ENCODE peak calls at places on chromosomes 4 and X, in five cellular contexts. One of them, this sample, is unnamed.

GRCh38 chrX:131789664-131790063 is 233.4 kb upstream of the STK26 start:
- DNase-seq in left ventricle myocardium inferior: no peak
- DNase-seq in endothelial cell: no peak
- DNase-seq in LNCaP clone FGC: no peak
- DNase-seq in progenitor cell of endocrine pancreas: no peak
- DNase-seq in this sample: no peak

GRCh38 chr4:174066806-174067205 is 216.7 kb downstream of the FBXO8 start:
- DNase-seq in left ventricle myocardium inferior: no peak
- DNase-seq in endothelial cell: no peak
- DNase-seq in LNCaP clone FGC: no peak
- DNase-seq in progenitor cell of endocrine pancreas: no peak
- DNase-seq in this sample: no peak

GRCh38 chr4:173243321-173243720 is 74.7 kb downstream of the GALNT7 start:
- DNase-seq in left ventricle myocardium inferior: no peak
- DNase-seq in endothelial cell: no peak
- DNase-seq in LNCaP clone FGC: no peak
- DNase-seq in progenitor cell of endocrine pancreas: no peak
- DNase-seq in this sample: no peak

GRCh38 chrX:130896816-130897508 is 6.0 kb downstream of the ENOX2 start:
- DNase-seq in left ventricle myocardium inferior: no peak
- DNase-seq in endothelial cell: no peak
- DNase-seq in LNCaP clone FGC: no peak
- DNase-seq in progenitor cell of endocrine pancreas: no peak
- DNase-seq in this sample: no peak

GRCh38 chr4:80143305-80143679 is 54.0 kb upstream of the PRDM8 start:
- DNase-seq in left ventricle myocardium inferior: no peak
- DNase-seq in endothelial cell: no peak
- DNase-seq in LNCaP clone FGC: no peak
- DNase-seq in progenitor cell of endocrine pancreas: no peak
- DNase-seq in this sample: no peak

GRCh38 chrX:32116047-32116446 is 1044.2 kb upstream of the FTHL17 start:
- DNase-seq in left ventricle myocardium inferior: no peak
- DNase-seq in endothelial cell: no peak
- DNase-seq in LNCaP clone FGC: no peak
- DNase-seq in progenitor cell of endocrine pancreas: no peak
- DNase-seq in this sample: no peak

GRCh38 chrX:108000751-108001150 is 18.6 kb upstream of the TEX13B start:
- DNase-seq in left ventricle myocardium inferior: no peak
- DNase-seq in endothelial cell: no peak
- DNase-seq in LNCaP clone FGC: no peak
- DNase-seq in progenitor cell of endocrine pancreas: no peak
- DNase-seq in this sample: no peak

GRCh38 chr4:6722891-6723290 is 6.9 kb downstream of the BLOC1S4 start:
- DNase-seq in left ventricle myocardium inferior: no peak
- DNase-seq in endothelial cell: no peak
- DNase-seq in LNCaP clone FGC: no peak
- DNase-seq in progenitor cell of endocrine pancreas: no peak
- DNase-seq in this sample: no peak

GRCh38 chr4:116899536-116899935 is 185.8 kb downstream of the TRAM1L1 start:
- DNase-seq in left ventricle myocardium inferior: no peak
- DNase-seq in endothelial cell: no peak
- DNase-seq in LNCaP clone FGC: no peak
- DNase-seq in progenitor cell of endocrine pancreas: no peak
- DNase-seq in this sample: no peak

GRCh38 chr4:181219783-181220416 is 1023.3 kb upstream of the TENM3 start:
- DNase-seq in left ventricle myocardium inferior: no peak
- DNase-seq in endothelial cell: no peak
- DNase-seq in LNCaP clone FGC: no peak
- DNase-seq in progenitor cell of endocrine pancreas: no peak
- DNase-seq in this sample: no peak

GRCh38 chrX:68832101-68832416 is 3.2 kb downstream of the EFNB1 start:
- DNase-seq in left ventricle myocardium inferior: peak; percentile 30
- DNase-seq in endothelial cell: no peak
- DNase-seq in LNCaP clone FGC: no peak
- DNase-seq in progenitor cell of endocrine pancreas: peak; percentile 8
- DNase-seq in this sample: no peak

GRCh38 chr4:40763228-40763716 is 13.5 kb downstream of the NSUN7 start:
- DNase-seq in left ventricle myocardium inferior: no peak
- DNase-seq in endothelial cell: no peak
- DNase-seq in LNCaP clone FGC: no peak
- DNase-seq in progenitor cell of endocrine pancreas: no peak
- DNase-seq in this sample: no peak

GRCh38 chr4:114606240-114606639 is 7.6 kb downstream of the UGT8 start:
- DNase-seq in left ventricle myocardium inferior: no peak
- DNase-seq in endothelial cell: no peak
- DNase-seq in LNCaP clone FGC: peak; percentile 19
- DNase-seq in progenitor cell of endocrine pancreas: no peak
- DNase-seq in this sample: no peak

GRCh38 chrX:109393859-109394258 is 88.0 kb downstream of the GUCY2F start:
- DNase-seq in left ventricle myocardium inferior: no peak
- DNase-seq in endothelial cell: no peak
- DNase-seq in LNCaP clone FGC: no peak
- DNase-seq in progenitor cell of endocrine pancreas: no peak
- DNase-seq in this sample: no peak

GRCh38 chrX:103153661-103154060 is 60.7 kb upstream of the NXF3 start:
- DNase-seq in left ventricle myocardium inferior: no peak
- DNase-seq in endothelial cell: no peak
- DNase-seq in LNCaP clone FGC: no peak
- DNase-seq in progenitor cell of endocrine pancreas: no peak
- DNase-seq in this sample: no peak

GRCh38 chr4:8690216-8690786 is 97.7 kb downstream of the CPZ start:
- DNase-seq in left ventricle myocardium inferior: no peak
- DNase-seq in endothelial cell: no peak
- DNase-seq in LNCaP clone FGC: no peak
- DNase-seq in progenitor cell of endocrine pancreas: no peak
- DNase-seq in this sample: no peak

GRCh38 chr4:169615467-169616106 is 3.2 kb upstream of the NEK1 start:
- DNase-seq in left ventricle myocardium inferior: no peak
- DNase-seq in endothelial cell: no peak
- DNase-seq in LNCaP clone FGC: no peak
- DNase-seq in progenitor cell of endocrine pancreas: no peak
- DNase-seq in this sample: no peak

GRCh38 chr4:1910643-1911042 is 39.5 kb downstream of the NSD2 start:
- DNase-seq in left ventricle myocardium inferior: no peak
- DNase-seq in endothelial cell: peak; percentile 67
- DNase-seq in LNCaP clone FGC: peak; percentile 17
- DNase-seq in progenitor cell of endocrine pancreas: peak; percentile 27
- DNase-seq in this sample: no peak

GRCh38 chrX:84219551-84219950 is 31.6 kb upstream of the RPS6KA6 start:
- DNase-seq in left ventricle myocardium inferior: no peak
- DNase-seq in endothelial cell: no peak
- DNase-seq in LNCaP clone FGC: no peak
- DNase-seq in progenitor cell of endocrine pancreas: no peak
- DNase-seq in this sample: no peak

GRCh38 chr4:71195932-71196331 is 142.9 kb upstream of the SLC4A4 start:
- DNase-seq in left ventricle myocardium inferior: no peak
- DNase-seq in endothelial cell: no peak
- DNase-seq in LNCaP clone FGC: no peak
- DNase-seq in progenitor cell of endocrine pancreas: no peak
- DNase-seq in this sample: no peak

GRCh38 chrX:119696251-119696890 is 3.4 kb upstream of the SEPTIN6 start:
- DNase-seq in left ventricle myocardium inferior: no peak
- DNase-seq in endothelial cell: no peak
- DNase-seq in LNCaP clone FGC: no peak
- DNase-seq in progenitor cell of endocrine pancreas: no peak
- DNase-seq in this sample: no peak

GRCh38 chrX:68989865-68990606 is 161.2 kb downstream of the EFNB1 start:
- DNase-seq in left ventricle myocardium inferior: no peak
- DNase-seq in endothelial cell: no peak
- DNase-seq in LNCaP clone FGC: no peak
- DNase-seq in progenitor cell of endocrine pancreas: peak; percentile 51
- DNase-seq in this sample: no peak

GRCh38 chr4:54227261-54228063 is 1.6 kb upstream of the PDGFRA start:
- DNase-seq in left ventricle myocardium inferior: no peak
- DNase-seq in endothelial cell: peak; percentile 47
- DNase-seq in LNCaP clone FGC: no peak
- DNase-seq in progenitor cell of endocrine pancreas: no peak
- DNase-seq in this sample: no peak

GRCh38 chrX:122582280-122582679 is 601.8 kb upstream of the GRIA3 start:
- DNase-seq in left ventricle myocardium inferior: no peak
- DNase-seq in endothelial cell: no peak
- DNase-seq in LNCaP clone FGC: no peak
- DNase-seq in progenitor cell of endocrine pancreas: no peak
- DNase-seq in this sample: no peak

GRCh38 chr4:155604718-155605601 is 61.7 kb upstream of the GUCY1A1 start:
- DNase-seq in left ventricle myocardium inferior: no peak
- DNase-seq in endothelial cell: no peak
- DNase-seq in LNCaP clone FGC: no peak
- DNase-seq in progenitor cell of endocrine pancreas: no peak
- DNase-seq in this sample: no peak

GRCh38 chrX:31500920-31501319 is 429.1 kb upstream of the FTHL17 start:
- DNase-seq in left ventricle myocardium inferior: no peak
- DNase-seq in endothelial cell: no peak
- DNase-seq in LNCaP clone FGC: no peak
- DNase-seq in progenitor cell of endocrine pancreas: no peak
- DNase-seq in this sample: no peak

GRCh38 chrX:38220024-38220935 is at the start of gene SRPX:
- DNase-seq in left ventricle myocardium inferior: peak; percentile 30
- DNase-seq in endothelial cell: peak; percentile 38
- DNase-seq in LNCaP clone FGC: no peak
- DNase-seq in progenitor cell of endocrine pancreas: peak; percentile 14
- DNase-seq in this sample: no peak

GRCh38 chrX:125378205-125378604 is 58.5 kb downstream of the TEX13C start:
- DNase-seq in left ventricle myocardium inferior: no peak
- DNase-seq in endothelial cell: no peak
- DNase-seq in LNCaP clone FGC: peak; percentile 33
- DNase-seq in progenitor cell of endocrine pancreas: no peak
- DNase-seq in this sample: no peak

GRCh38 chr4:27594917-27595316 is 734.3 kb downstream of the STIM2 start:
- DNase-seq in left ventricle myocardium inferior: no peak
- DNase-seq in endothelial cell: no peak
- DNase-seq in LNCaP clone FGC: no peak
- DNase-seq in progenitor cell of endocrine pancreas: no peak
- DNase-seq in this sample: no peak

GRCh38 chrX:135740683-135741149 is 27.3 kb downstream of the CT45A3 start:
- DNase-seq in left ventricle myocardium inferior: no peak
- DNase-seq in endothelial cell: peak; percentile 44
- DNase-seq in LNCaP clone FGC: no peak
- DNase-seq in progenitor cell of endocrine pancreas: no peak
- DNase-seq in this sample: peak; percentile 5

GRCh38 chr4:15385928-15386327 is 41.9 kb upstream of the C1QTNF7 start:
- DNase-seq in left ventricle myocardium inferior: peak; percentile 43
- DNase-seq in endothelial cell: no peak
- DNase-seq in LNCaP clone FGC: no peak
- DNase-seq in progenitor cell of endocrine pancreas: no peak
- DNase-seq in this sample: no peak

GRCh38 chr4:169657470-169658107 is 37.2 kb downstream of the CLCN3 start:
- DNase-seq in left ventricle myocardium inferior: no peak
- DNase-seq in endothelial cell: no peak
- DNase-seq in LNCaP clone FGC: no peak
- DNase-seq in progenitor cell of endocrine pancreas: no peak
- DNase-seq in this sample: no peak

GRCh38 chr4:72948080-72948479 is 121.4 kb downstream of the COX18 start:
- DNase-seq in left ventricle myocardium inferior: no peak
- DNase-seq in endothelial cell: no peak
- DNase-seq in LNCaP clone FGC: no peak
- DNase-seq in progenitor cell of endocrine pancreas: no peak
- DNase-seq in this sample: no peak

GRCh38 chr4:72951628-72952027 is 117.9 kb downstream of the COX18 start:
- DNase-seq in left ventricle myocardium inferior: no peak
- DNase-seq in endothelial cell: no peak
- DNase-seq in LNCaP clone FGC: no peak
- DNase-seq in progenitor cell of endocrine pancreas: no peak
- DNase-seq in this sample: no peak

GRCh38 chr4:72954811-72955210 is 114.7 kb downstream of the COX18 start:
- DNase-seq in left ventricle myocardium inferior: no peak
- DNase-seq in endothelial cell: no peak
- DNase-seq in LNCaP clone FGC: no peak
- DNase-seq in progenitor cell of endocrine pancreas: no peak
- DNase-seq in this sample: no peak

GRCh38 chr4:72945719-72946336 is 123.7 kb downstream of the COX18 start:
- DNase-seq in left ventricle myocardium inferior: no peak
- DNase-seq in endothelial cell: no peak
- DNase-seq in LNCaP clone FGC: no peak
- DNase-seq in progenitor cell of endocrine pancreas: no peak
- DNase-seq in this sample: no peak

DNA sequence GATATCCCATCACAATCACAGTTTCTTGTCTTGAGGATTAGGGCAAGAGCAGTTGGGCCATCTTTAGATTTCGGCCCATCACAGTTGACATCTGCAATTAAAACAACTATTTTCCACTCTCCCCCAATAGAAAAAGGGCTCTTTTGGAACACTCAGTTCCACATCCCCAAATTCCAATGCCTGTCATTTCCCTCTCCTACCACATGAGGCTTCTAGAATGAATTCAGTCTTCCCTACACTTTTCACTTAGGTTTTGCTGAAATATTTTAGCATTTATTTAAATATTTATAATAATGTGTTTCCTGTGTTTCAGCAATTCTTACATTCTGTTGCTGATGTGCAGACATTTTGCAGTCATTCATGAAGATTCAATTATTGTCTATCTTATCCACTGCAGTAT is 118.4 kb downstream of the COX18 start:
- DNase-seq in left ventricle myocardium inferior: no peak
- DNase-seq in endothelial cell: no peak
- DNase-seq in LNCaP clone FGC: no peak
- DNase-seq in progenitor cell of endocrine pancreas: no peak
- DNase-seq in this sample: no peak
- TF ChIP-seq CTCF in left ventricle myocardium inferior: no peak
- TF ChIP-seq CTCF in endothelial cell: peak; percentile 36
- TF ChIP-seq CTCF in LNCaP clone FGC: no peak
- TF ChIP-seq CTCF in progenitor cell of endocrine pancreas: peak; percentile 28
- TF ChIP-seq CTCF in this sample: no peak

GRCh38 chrX:155666741-155667140 is 54.0 kb upstream of the TMLHE start:
- DNase-seq in left ventricle myocardium inferior: no peak
- DNase-seq in endothelial cell: no peak
- DNase-seq in LNCaP clone FGC: no peak
- DNase-seq in progenitor cell of endocrine pancreas: no peak
- DNase-seq in this sample: no peak

GRCh38 chrX:155662297-155662696 is 49.5 kb upstream of the TMLHE start:
- DNase-seq in left ventricle myocardium inferior: no peak
- DNase-seq in endothelial cell: no peak
- DNase-seq in LNCaP clone FGC: no peak
- DNase-seq in progenitor cell of endocrine pancreas: no peak
- DNase-seq in this sample: no peak
- TF ChIP-seq CTCF in left ventricle myocardium inferior: no peak
- TF ChIP-seq CTCF in endothelial cell: peak; percentile 22
- TF ChIP-seq CTCF in LNCaP clone FGC: peak; percentile 49
- TF ChIP-seq CTCF in progenitor cell of endocrine pancreas: no peak
- TF ChIP-seq CTCF in this sample: peak; percentile 5

GRCh38 chrX:17559728-17560379 is 177.4 kb upstream of the SCML1 start:
- DNase-seq in left ventricle myocardium inferior: no peak
- DNase-seq in endothelial cell: no peak
- DNase-seq in LNCaP clone FGC: peak; percentile 39
- DNase-seq in progenitor cell of endocrine pancreas: no peak
- DNase-seq in this sample: no peak
- TF ChIP-seq CTCF in left ventricle myocardium inferior: no peak
- TF ChIP-seq CTCF in endothelial cell: no peak
- TF ChIP-seq CTCF in LNCaP clone FGC: no peak
- TF ChIP-seq CTCF in progenitor cell of endocrine pancreas: no peak
- TF ChIP-seq CTCF in this sample: no peak

GRCh38 chrX:70995338-70995737 is 64.4 kb upstream of the SLC7A3 start:
- DNase-seq in left ventricle myocardium inferior: no peak
- DNase-seq in endothelial cell: no peak
- DNase-seq in LNCaP clone FGC: no peak
- DNase-seq in progenitor cell of endocrine pancreas: no peak
- DNase-seq in this sample: no peak

GRCh38 chrX:71000139-71000538 is 68.0 kb downstream of the SNX12 start:
- DNase-seq in left ventricle myocardium inferior: no peak
- DNase-seq in endothelial cell: no peak
- DNase-seq in LNCaP clone FGC: no peak
- DNase-seq in progenitor cell of endocrine pancreas: no peak
- DNase-seq in this sample: no peak

GRCh38 chrX:70998402-70999027 is 67.6 kb upstream of the SLC7A3 start:
- DNase-seq in left ventricle myocardium inferior: no peak
- DNase-seq in endothelial cell: peak; percentile 15
- DNase-seq in LNCaP clone FGC: no peak
- DNase-seq in progenitor cell of endocrine pancreas: no peak
- DNase-seq in this sample: no peak
- TF ChIP-seq CTCF in left ventricle myocardium inferior: peak; percentile 43
- TF ChIP-seq CTCF in endothelial cell: no peak
- TF ChIP-seq CTCF in LNCaP clone FGC: peak; percentile 15
- TF ChIP-seq CTCF in progenitor cell of endocrine pancreas: peak; percentile 52
- TF ChIP-seq CTCF in this sample: peak; percentile 42